ENCODE peak calls at places on chromosome 14, in four cellular contexts. One of them, this sample, is unnamed. For H3K9me3 and H3K27me3, the result is how much of the 10 kb centered on the place peaks cover.

GRCh38 chr14:99628832-99629618 is 15.9 kb upstream of the HHIPL1 start:
- DNase-seq in stomach: peak
- DNase-seq in HCT116: peak
- DNase-seq in pancreas: peak
- DNase-seq in this sample: peak

GRCh38 chr14:87084908-87085307 is 908.1 kb downstream of the GALC start:
- DNase-seq in HCT116: no peak
- DNase-seq in stomach: no peak
- DNase-seq in pancreas: no peak
- DNase-seq in this sample: no peak

GRCh38 chr14:24508155-24508554 is at the start of gene CMA1:
- DNase-seq in stomach: no peak
- DNase-seq in pancreas: no peak
- DNase-seq in HCT116: no peak
- DNase-seq in this sample: no peak

GRCh38 chr14:58598028-58598850 is 39.5 kb upstream of the DACT1 start:
- DNase-seq in pancreas: no peak
- DNase-seq in stomach: no peak
- DNase-seq in HCT116: no peak
- DNase-seq in this sample: no peak

GRCh38 chr14:72737560-72737943 is 156.3 kb downstream of the DPF3 start:
- DNase-seq in pancreas: no peak
- DNase-seq in stomach: no peak
- DNase-seq in HCT116: no peak
- DNase-seq in this sample: no peak

GRCh38 chr14:20690848-20691640 is 2.5 kb downstream of the ANG start:
- DNase-seq in pancreas: peak
- DNase-seq in HCT116: peak
- DNase-seq in stomach: peak
- DNase-seq in this sample: peak

GRCh38 chr14:81767266-81767987 is 233.8 kb upstream of the SEL1L start:
- DNase-seq in HCT116: no peak
- DNase-seq in stomach: no peak
- DNase-seq in pancreas: no peak
- DNase-seq in this sample: no peak

GRCh38 chr14:104580961-104581360 is 1.4 kb downstream of the C14orf180 start:
- DNase-seq in pancreas: peak
- DNase-seq in HCT116: no peak
- DNase-seq in stomach: peak
- DNase-seq in this sample: no peak

GRCh38 chr14:61720302-61720677 is 25.0 kb downstream of the HIF1A start:
- DNase-seq in stomach: no peak
- DNase-seq in HCT116: no peak
- DNase-seq in pancreas: no peak
- DNase-seq in this sample: no peak

GRCh38 chr14:74804219-74804825 is 41.2 kb downstream of the YLPM1 start:
- DNase-seq in pancreas: peak
- DNase-seq in HCT116: peak
- DNase-seq in stomach: no peak
- DNase-seq in this sample: peak

GRCh38 chr14:86723254-86723624 is 1193.3 kb downstream of the FLRT2 start:
- DNase-seq in stomach: no peak
- DNase-seq in HCT116: no peak
- DNase-seq in pancreas: no peak
- DNase-seq in this sample: no peak

GRCh38 chr14:99518441-99519346 is 37.5 kb downstream of the CCNK start:
- DNase-seq in stomach: peak
- DNase-seq in pancreas: peak
- DNase-seq in HCT116: peak
- DNase-seq in this sample: peak

GRCh38 chr14:53793790-53794560 is 162.7 kb downstream of the BMP4 start:
- DNase-seq in pancreas: no peak
- DNase-seq in HCT116: no peak
- DNase-seq in stomach: no peak
- DNase-seq in this sample: peak

GRCh38 chr14:51498411-51499227 is 153.1 kb upstream of the FRMD6 start:
- DNase-seq in pancreas: no peak
- DNase-seq in stomach: no peak
- DNase-seq in HCT116: no peak
- DNase-seq in this sample: no peak

GRCh38 chr14:95537298-95538089 is 2.6 kb downstream of the GLRX5 start:
- DNase-seq in HCT116: no peak
- DNase-seq in pancreas: no peak
- DNase-seq in stomach: no peak
- DNase-seq in this sample: no peak

GRCh38 chr14:62409909-62410308 is 635.3 kb downstream of the KCNH5 start:
- DNase-seq in HCT116: no peak
- DNase-seq in pancreas: no peak
- DNase-seq in stomach: no peak
- DNase-seq in this sample: no peak

GRCh38 chr14:100132161-100132902 is 27.1 kb downstream of the DEGS2 start:
- DNase-seq in stomach: no peak
- DNase-seq in HCT116: no peak
- DNase-seq in pancreas: no peak
- DNase-seq in this sample: peak

GRCh38 chr14:68758301-68758700 is 34.6 kb downstream of the ZFP36L1 start:
- DNase-seq in pancreas: no peak
- DNase-seq in HCT116: no peak
- DNase-seq in stomach: no peak
- DNase-seq in this sample: no peak

GRCh38 chr14:44662250-44662891 is 155.3 kb upstream of the FSCB start:
- DNase-seq in pancreas: no peak
- DNase-seq in stomach: no peak
- DNase-seq in HCT116: no peak
- DNase-seq in this sample: no peak
- H3K9me3 ChIP-seq in pancreas: under half
- H3K9me3 ChIP-seq in stomach: under half
- H3K9me3 ChIP-seq in HCT116: under half
- H3K9me3 ChIP-seq in this sample: under half

GRCh38 chr14:71361335-71361734 is 454.1 kb downstream of the PCNX1 start:
- DNase-seq in HCT116: no peak
- DNase-seq in pancreas: no peak
- DNase-seq in stomach: no peak
- DNase-seq in this sample: no peak

GRCh38 chr14:71362282-71362681 is 455.0 kb downstream of the PCNX1 start:
- DNase-seq in stomach: no peak
- DNase-seq in pancreas: no peak
- DNase-seq in HCT116: no peak
- DNase-seq in this sample: no peak

GRCh38 chr14:71361874-71362273 is 454.6 kb downstream of the PCNX1 start:
- DNase-seq in HCT116: no peak
- DNase-seq in pancreas: no peak
- DNase-seq in stomach: no peak
- DNase-seq in this sample: no peak

GRCh38 chr14:71363961-71364360 is 456.7 kb downstream of the PCNX1 start:
- DNase-seq in HCT116: no peak
- DNase-seq in pancreas: no peak
- DNase-seq in stomach: no peak
- DNase-seq in this sample: no peak

DNA sequence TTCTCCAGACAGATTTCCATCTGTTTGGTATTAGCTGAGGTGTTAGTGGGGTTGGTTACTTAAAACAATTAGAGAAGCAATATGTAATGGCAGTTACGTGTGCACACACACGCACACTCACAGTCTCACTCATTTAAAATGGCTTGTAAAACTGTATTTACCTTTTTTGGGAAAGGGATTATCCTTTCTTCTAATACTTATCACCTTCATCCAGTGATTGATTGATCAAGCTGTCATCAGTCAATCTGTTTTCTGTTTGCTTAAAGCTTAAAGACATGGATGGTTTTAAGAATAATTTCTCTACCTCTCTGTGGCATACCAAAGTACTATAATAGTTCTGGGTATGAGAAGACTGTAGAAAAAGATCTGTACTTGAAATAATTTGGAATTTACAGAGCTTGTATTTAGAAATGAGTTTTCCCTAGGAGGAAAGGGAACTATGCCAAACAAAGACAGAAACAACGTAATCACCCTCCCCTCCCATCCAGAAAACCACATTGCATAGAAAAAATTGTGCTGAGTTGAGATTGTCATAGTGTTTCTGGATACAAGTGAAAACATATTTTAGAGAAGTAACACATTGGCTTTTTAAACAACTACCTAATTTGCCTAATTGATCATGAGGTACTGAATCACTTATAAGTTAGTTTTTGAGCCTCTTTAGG is 455.8 kb downstream of the PCNX1 start:
- DNase-seq in HCT116: no peak
- DNase-seq in pancreas: no peak
- DNase-seq in stomach: no peak
- DNase-seq in this sample: no peak
- H3K4me3 ChIP-seq in HCT116: no peak
- H3K4me3 ChIP-seq in pancreas: no peak
- H3K4me3 ChIP-seq in stomach: no peak
- H3K4me3 ChIP-seq in this sample: no peak

DNA sequence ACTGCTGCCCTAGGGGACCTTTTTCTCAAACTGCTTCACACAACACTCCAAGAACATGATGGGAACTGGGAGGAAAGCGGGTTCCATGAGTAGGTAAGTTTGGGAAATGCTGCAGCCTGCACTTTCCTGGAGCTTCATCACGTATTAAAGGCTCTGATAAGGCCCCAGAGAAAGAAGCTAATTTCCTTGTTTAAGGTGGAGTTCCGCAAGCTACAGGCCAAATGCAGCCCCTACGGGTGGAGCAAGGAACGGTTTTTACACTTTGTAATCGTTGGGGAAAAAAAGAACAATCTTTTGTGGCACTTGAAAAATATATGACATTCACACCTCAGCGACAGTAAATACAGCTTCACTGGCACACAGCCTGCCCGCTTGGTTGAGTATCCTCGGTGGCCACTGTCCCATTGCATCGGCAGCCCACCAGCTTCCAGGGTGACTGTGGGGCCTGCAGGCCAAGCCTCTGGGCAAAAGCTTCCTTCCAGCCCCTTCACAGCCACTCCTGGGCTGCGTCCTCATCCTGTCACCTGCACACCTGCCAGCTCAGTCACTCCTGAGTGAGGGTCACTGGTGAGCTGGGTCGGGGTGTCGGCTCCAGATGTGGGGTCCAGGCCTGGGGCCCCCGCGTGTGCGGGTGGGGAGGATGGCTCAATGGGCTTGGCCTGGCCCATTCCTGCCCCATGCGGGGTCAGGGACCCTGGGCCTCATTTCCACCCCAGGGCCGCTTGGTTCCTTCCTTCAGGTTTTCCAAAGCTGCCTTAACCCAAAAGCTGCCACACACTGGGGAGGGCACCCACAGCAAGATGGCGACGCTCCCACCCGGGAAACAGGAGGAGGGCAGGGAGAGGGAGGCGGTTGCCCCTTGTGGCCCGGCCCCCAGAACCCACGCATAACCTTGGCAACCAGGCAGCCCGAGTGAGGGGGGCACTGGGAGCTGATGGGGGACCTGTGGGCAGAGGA is 2.4 kb downstream of the AMN start:
- DNase-seq in HCT116: no peak
- DNase-seq in pancreas: no peak
- DNase-seq in stomach: no peak
- DNase-seq in this sample: no peak
- H3K27me3 ChIP-seq in HCT116: under half
- H3K27me3 ChIP-seq in pancreas: under half
- H3K27me3 ChIP-seq in stomach: half or more
- H3K27me3 ChIP-seq in this sample: under half

DNA sequence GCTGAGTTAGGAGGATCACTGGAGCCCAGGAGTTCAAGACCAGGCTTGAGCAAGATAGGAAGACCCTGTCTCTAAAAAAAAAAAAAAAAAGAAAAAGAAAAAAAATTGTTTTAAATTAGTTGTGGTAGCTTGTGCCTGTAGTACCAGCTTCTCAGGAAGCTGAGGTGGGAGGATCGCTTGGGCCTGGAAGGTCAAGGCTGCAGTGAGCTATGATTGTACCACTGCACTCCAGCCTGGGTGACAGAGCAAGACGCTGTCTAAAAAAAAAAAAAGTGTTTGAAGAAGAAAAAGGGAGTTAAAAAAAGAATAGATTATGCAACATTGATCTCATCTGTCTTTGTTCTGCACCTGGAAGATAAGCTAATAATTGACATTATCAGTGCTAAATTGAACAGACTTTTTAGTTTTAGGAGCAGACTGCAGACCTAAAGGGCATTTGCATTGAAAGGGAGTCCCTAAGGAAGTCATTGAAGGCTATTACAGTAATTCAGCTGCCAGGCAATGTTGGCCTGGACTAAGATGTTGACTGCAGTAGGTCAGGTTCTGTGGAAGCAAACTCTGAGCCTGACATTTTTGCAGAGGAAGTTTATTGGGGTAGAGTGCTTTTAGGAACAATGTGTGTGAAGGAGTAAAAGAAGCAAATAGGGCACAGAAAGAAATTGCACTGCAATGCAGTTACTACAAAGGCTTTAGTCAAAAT is 215.8 kb downstream of the PCNX1 start:
- DNase-seq in pancreas: no peak
- DNase-seq in HCT116: no peak
- DNase-seq in stomach: no peak
- DNase-seq in this sample: no peak
- H3K9me3 ChIP-seq in pancreas: under half
- H3K9me3 ChIP-seq in HCT116: under half
- H3K9me3 ChIP-seq in stomach: under half
- H3K9me3 ChIP-seq in this sample: under half

GRCh38 chr14:101457177-101457935 is 103.9 kb upstream of the DIO3 start:
- DNase-seq in stomach: no peak
- DNase-seq in HCT116: no peak
- DNase-seq in pancreas: no peak
- DNase-seq in this sample: no peak

GRCh38 chr14:101459392-101459900 is 101.8 kb upstream of the DIO3 start:
- DNase-seq in pancreas: no peak
- DNase-seq in stomach: peak
- DNase-seq in HCT116: no peak
- DNase-seq in this sample: no peak

GRCh38 chr14:101458536-101459391 is 102.5 kb upstream of the DIO3 start:
- DNase-seq in HCT116: no peak
- DNase-seq in pancreas: no peak
- DNase-seq in stomach: peak
- DNase-seq in this sample: no peak

GRCh38 chr14:101456246-101457159 is 104.8 kb upstream of the DIO3 start:
- DNase-seq in HCT116: no peak
- DNase-seq in pancreas: no peak
- DNase-seq in stomach: no peak
- DNase-seq in this sample: no peak

GRCh38 chr14:101457936-101458535 is 103.3 kb upstream of the DIO3 start:
- DNase-seq in HCT116: no peak
- DNase-seq in pancreas: no peak
- DNase-seq in stomach: no peak
- DNase-seq in this sample: no peak
- H3K4me3 ChIP-seq in HCT116: no peak
- H3K4me3 ChIP-seq in pancreas: no peak
- H3K4me3 ChIP-seq in stomach: no peak
- H3K4me3 ChIP-seq in this sample: no peak